ENCODE peak calls at places on chromosomes 12 and 14, in ten cellular contexts. Z, B, E, G, J, K, V, Y, I and T are unnamed samples. For H3K27me3 and H3K9me3, the result is how much of the 10 kb centered on the place peaks cover.

GRCh38 chr12:59181378-59181777 is 261.1 kb upstream of the LRIG3 start:
- DNase-seq in Z (no peak), B (no peak), E (no peak), G (peak), J (no peak), K (no peak), V (no peak), Y (no peak), I (no peak), T (no peak)

GRCh38 chr12:57840701-57841100 is 5.8 kb downstream of the CTDSP2 start:
- DNase-seq in Z (peak), B (peak), E (no peak), G (peak), J (no peak), K (peak), V (peak), Y (no peak), I (no peak), T (peak)

GRCh38 chr12:110266980-110267620 is 13.9 kb upstream of the ATP2A2 start:
- DNase-seq in Z (no peak), B (peak), E (peak), G (no peak), J (no peak), K (peak), V (peak), Y (no peak), I (no peak), T (peak)

GRCh38 chr14:92986254-92987147 is 63.6 kb downstream of the CHGA start:
- DNase-seq in Z (peak), B (peak), E (no peak), G (no peak), J (peak), K (peak), V (peak), Y (no peak), I (no peak), T (peak)

GRCh38 chr12:92506460-92506859 is 196.3 kb upstream of the PLEKHG7 start:
- DNase-seq in Z (no peak), B (no peak), E (no peak), G (no peak), J (no peak), K (no peak), V (no peak), Y (no peak), I (no peak), T (no peak)

GRCh38 chr12:12505544-12506501 is 56.8 kb downstream of the DUSP16 start:
- DNase-seq in Z (no peak), B (peak), E (no peak), G (no peak), J (no peak), K (no peak), V (peak), Y (peak), I (no peak), T (peak)

GRCh38 chr12:94649349-94650142 is 811 bp downstream of the TMCC3 start:
- DNase-seq in Z (peak), B (peak), E (peak), G (peak), J (no peak), K (peak), V (peak), Y (no peak), I (no peak), T (peak)

GRCh38 chr14:64860039-64860438 is 19.7 kb downstream of the SPTB start:
- DNase-seq in Z (no peak), B (no peak), E (no peak), G (no peak), J (no peak), K (no peak), V (no peak), Y (no peak), I (no peak), T (no peak)

GRCh38 chr14:104602315-104602932 is 2.1 kb downstream of the TMEM179 start:
- DNase-seq in Z (no peak), B (no peak), E (no peak), G (no peak), J (no peak), K (no peak), V (no peak), Y (no peak), I (no peak), T (no peak)

GRCh38 chr14:96586921-96587822 is 85.0 kb downstream of the PAPOLA start:
- DNase-seq in Z (no peak), B (no peak), E (no peak), G (no peak), J (no peak), K (no peak), V (no peak), Y (no peak), I (peak), T (no peak)
- H3K27me3 ChIP-seq in Z (under half), B (half or more), E (under half), G (under half), J (under half), K (under half), V (under half), Y (half or more), I (under half), T (under half)

GRCh38 chr14:72332871-72333270 is 400.6 kb downstream of the RGS6 start:
- DNase-seq in Z (no peak), B (no peak), E (no peak), G (no peak), J (no peak), K (no peak), V (no peak), Y (no peak), I (no peak), T (no peak)

DNA sequence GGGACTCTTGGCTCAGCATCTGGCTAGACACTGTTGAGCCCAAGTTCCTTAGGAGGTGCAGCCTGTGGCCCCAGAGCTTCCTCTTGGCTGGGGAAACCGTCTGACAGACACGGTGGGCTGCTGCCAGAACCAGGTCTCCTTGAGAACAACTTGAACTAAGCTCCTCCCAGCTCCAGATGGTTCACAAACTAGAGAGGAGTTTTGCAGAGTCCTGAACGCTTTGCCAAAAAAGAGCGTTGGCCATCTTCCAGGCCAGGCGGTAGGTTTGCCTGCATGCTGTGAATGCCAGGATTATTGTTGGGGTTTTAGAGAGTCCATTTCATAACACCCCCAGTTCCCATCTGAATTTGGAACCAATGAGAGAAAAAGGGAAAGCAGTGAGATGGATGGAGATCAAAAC is 399.8 kb downstream of the RGS6 start:
- DNase-seq in Z (peak), B (no peak), E (no peak), G (no peak), J (no peak), K (peak), V (peak), Y (no peak), I (no peak), T (no peak)
- TF ChIP-seq CTCF in Z (no peak), B (no peak), E (no peak), G (no peak), J (no peak), K (no peak), V (no peak), Y (no peak), I (no peak), T (no peak)

GRCh38 chr12:20289512-20289911 is 78.8 kb upstream of the PDE3A start:
- DNase-seq in Z (no peak), B (no peak), E (no peak), G (no peak), J (no peak), K (no peak), V (no peak), Y (no peak), I (no peak), T (no peak)
- H3K9me3 ChIP-seq in Z (under half), B (under half), E (under half), G (under half), J (under half), K (under half), V (under half), Y (under half), I (under half), T (under half)

GRCh38 chr12:54027442-54027786 is 826 bp upstream of the HOXC6 start:
- DNase-seq in Z (no peak), B (no peak), E (no peak), G (no peak), J (no peak), K (no peak), V (no peak), Y (no peak), I (no peak), T (no peak)
- H3K27me3 ChIP-seq in Z (under half), B (half or more), E (under half), G (under half), J (under half), K (half or more), V (under half), Y (half or more), I (under half), T (half or more)

DNA sequence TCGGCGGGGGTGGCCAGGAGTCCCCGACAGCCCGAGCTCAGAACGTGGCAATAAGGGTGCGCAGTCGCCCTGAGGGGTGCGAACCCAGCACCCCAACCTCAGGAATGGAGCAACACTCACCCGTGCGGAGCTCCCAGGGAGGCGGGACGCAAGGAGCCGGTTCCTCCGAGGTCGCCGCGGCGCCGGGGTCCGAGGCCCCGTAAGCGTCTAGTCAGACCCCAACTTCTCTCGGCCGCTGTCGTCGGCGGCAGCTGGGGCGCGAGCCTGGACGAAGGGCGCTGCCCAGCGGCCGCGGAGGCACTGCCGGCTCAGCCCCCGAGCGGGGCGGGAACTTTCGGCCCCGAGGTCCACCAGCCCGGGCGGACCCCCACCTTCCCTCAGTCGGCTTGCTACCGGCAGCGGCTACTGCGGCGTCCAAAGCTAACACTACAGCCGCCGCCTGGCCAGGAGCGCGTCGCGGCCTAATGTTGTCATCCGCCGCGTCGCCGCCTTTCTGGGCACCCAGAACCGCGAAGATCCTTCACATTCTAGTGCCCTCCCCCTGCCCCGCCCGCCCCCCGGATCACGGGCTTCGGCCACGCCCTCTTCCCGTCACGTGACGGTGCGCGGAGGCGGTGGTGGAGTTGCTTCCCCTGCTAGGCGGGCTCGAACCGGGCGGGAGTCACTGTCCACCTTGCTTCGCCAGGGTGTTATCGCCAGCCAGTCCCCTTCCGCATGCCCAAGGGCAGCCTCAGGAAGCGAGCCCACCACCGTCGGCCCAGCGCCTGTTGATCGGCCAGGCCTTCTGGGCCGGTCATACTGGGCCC is at the start of gene OSBPL8:
- DNase-seq in Z (peak), B (peak), E (peak), G (peak), J (peak), K (peak), V (peak), Y (peak), I (peak), T (peak)
- TF ChIP-seq CTCF in Z (no peak), B (peak), E (peak), G (no peak), J (no peak), K (peak), V (peak), Y (peak), I (no peak), T (peak)